ENCODE peak calls at places on chromosomes 13 and 19, in seven cellular contexts. One of them, this sample, is unnamed. For H3K27me3, the result is how much of the 10 kb centered on the place peaks cover.

GRCh38 chr19:39163621-39164020 is 33.1 kb upstream of the NCCRP1 start:
- DNase-seq in thoracic aorta: no peak
- DNase-seq in brain microvascular endothelial cell: no peak
- DNase-seq in right atrium auricular region: no peak
- DNase-seq in heart right ventricle: no peak
- DNase-seq in dorsolateral prefrontal cortex: no peak
- DNase-seq in adrenal gland: no peak
- DNase-seq in this sample: no peak

GRCh38 chr13:73467103-73467502 is 408.3 kb downstream of the KLF5 start:
- DNase-seq in thoracic aorta: no peak
- DNase-seq in brain microvascular endothelial cell: no peak
- DNase-seq in right atrium auricular region: no peak
- DNase-seq in heart right ventricle: no peak
- DNase-seq in dorsolateral prefrontal cortex: no peak
- DNase-seq in adrenal gland: no peak
- DNase-seq in this sample: no peak

GRCh38 chr13:97627566-97627965 is 193.6 kb downstream of the RAP2A start:
- DNase-seq in thoracic aorta: no peak
- DNase-seq in brain microvascular endothelial cell: peak
- DNase-seq in right atrium auricular region: peak
- DNase-seq in heart right ventricle: peak
- DNase-seq in dorsolateral prefrontal cortex: no peak
- DNase-seq in adrenal gland: peak
- DNase-seq in this sample: no peak

GRCh38 chr13:73138276-73138950 is 79.6 kb downstream of the KLF5 start:
- DNase-seq in thoracic aorta: no peak
- DNase-seq in brain microvascular endothelial cell: peak
- DNase-seq in right atrium auricular region: no peak
- DNase-seq in heart right ventricle: no peak
- DNase-seq in dorsolateral prefrontal cortex: no peak
- DNase-seq in adrenal gland: no peak
- DNase-seq in this sample: no peak

GRCh38 chr19:41327499-41328156 is 17.7 kb downstream of the CCDC97 start:
- DNase-seq in thoracic aorta: no peak
- DNase-seq in brain microvascular endothelial cell: no peak
- DNase-seq in right atrium auricular region: peak
- DNase-seq in heart right ventricle: peak
- DNase-seq in dorsolateral prefrontal cortex: no peak
- DNase-seq in adrenal gland: peak
- DNase-seq in this sample: peak

GRCh38 chr19:12778020-12778904 is 2.9 kb upstream of the HOOK2 start:
- DNase-seq in thoracic aorta: no peak
- DNase-seq in brain microvascular endothelial cell: peak
- DNase-seq in right atrium auricular region: peak
- DNase-seq in heart right ventricle: peak
- DNase-seq in dorsolateral prefrontal cortex: no peak
- DNase-seq in adrenal gland: peak
- DNase-seq in this sample: no peak

GRCh38 chr13:113637262-113638160 is 20.5 kb downstream of the ATP4B start:
- DNase-seq in thoracic aorta: no peak
- DNase-seq in brain microvascular endothelial cell: no peak
- DNase-seq in right atrium auricular region: no peak
- DNase-seq in heart right ventricle: no peak
- DNase-seq in dorsolateral prefrontal cortex: no peak
- DNase-seq in adrenal gland: no peak
- DNase-seq in this sample: no peak

GRCh38 chr19:39915101-39915847 is 19.2 kb downstream of the FCGBP start:
- DNase-seq in thoracic aorta: no peak
- DNase-seq in brain microvascular endothelial cell: no peak
- DNase-seq in right atrium auricular region: peak
- DNase-seq in heart right ventricle: no peak
- DNase-seq in dorsolateral prefrontal cortex: no peak
- DNase-seq in adrenal gland: no peak
- DNase-seq in this sample: no peak

GRCh38 chr19:42113641-42114348 is 18.5 kb downstream of the POU2F2 start:
- DNase-seq in thoracic aorta: no peak
- DNase-seq in brain microvascular endothelial cell: peak
- DNase-seq in right atrium auricular region: no peak
- DNase-seq in heart right ventricle: no peak
- DNase-seq in dorsolateral prefrontal cortex: no peak
- DNase-seq in adrenal gland: no peak
- DNase-seq in this sample: peak

GRCh38 chr19:19443902-19444693 is 38.6 kb downstream of the GATAD2A start:
- DNase-seq in thoracic aorta: no peak
- DNase-seq in brain microvascular endothelial cell: no peak
- DNase-seq in right atrium auricular region: no peak
- DNase-seq in heart right ventricle: no peak
- DNase-seq in dorsolateral prefrontal cortex: no peak
- DNase-seq in adrenal gland: no peak
- DNase-seq in this sample: no peak

GRCh38 chr13:20394506-20394905 is 131.2 kb downstream of the CRYL1 start:
- DNase-seq in thoracic aorta: no peak
- DNase-seq in brain microvascular endothelial cell: no peak
- DNase-seq in right atrium auricular region: peak
- DNase-seq in heart right ventricle: no peak
- DNase-seq in dorsolateral prefrontal cortex: no peak
- DNase-seq in adrenal gland: no peak
- DNase-seq in this sample: no peak

GRCh38 chr13:101139076-101139475 is 277.2 kb downstream of the NALCN start:
- DNase-seq in thoracic aorta: no peak
- DNase-seq in brain microvascular endothelial cell: no peak
- DNase-seq in right atrium auricular region: no peak
- DNase-seq in heart right ventricle: no peak
- DNase-seq in dorsolateral prefrontal cortex: no peak
- DNase-seq in adrenal gland: no peak
- DNase-seq in this sample: no peak

GRCh38 chr13:91574756-91575155 is 176.3 kb downstream of the GPC5 start:
- DNase-seq in thoracic aorta: no peak
- DNase-seq in brain microvascular endothelial cell: peak
- DNase-seq in right atrium auricular region: no peak
- DNase-seq in heart right ventricle: no peak
- DNase-seq in dorsolateral prefrontal cortex: no peak
- DNase-seq in adrenal gland: no peak
- DNase-seq in this sample: no peak

GRCh38 chr13:87698268-87698667 is 27.1 kb downstream of the SLITRK5 start:
- DNase-seq in thoracic aorta: no peak
- DNase-seq in brain microvascular endothelial cell: no peak
- DNase-seq in right atrium auricular region: no peak
- DNase-seq in heart right ventricle: no peak
- DNase-seq in dorsolateral prefrontal cortex: no peak
- DNase-seq in adrenal gland: no peak
- DNase-seq in this sample: no peak

GRCh38 chr13:104414771-104415170 is 1348.6 kb upstream of the SLC10A2 start:
- DNase-seq in thoracic aorta: no peak
- DNase-seq in brain microvascular endothelial cell: no peak
- DNase-seq in right atrium auricular region: no peak
- DNase-seq in heart right ventricle: no peak
- DNase-seq in dorsolateral prefrontal cortex: no peak
- DNase-seq in adrenal gland: no peak
- DNase-seq in this sample: no peak

GRCh38 chr19:53927745-53928144 is 18.7 kb downstream of the CACNG7 start:
- DNase-seq in thoracic aorta: no peak
- DNase-seq in brain microvascular endothelial cell: peak
- DNase-seq in right atrium auricular region: no peak
- DNase-seq in heart right ventricle: no peak
- DNase-seq in dorsolateral prefrontal cortex: no peak
- DNase-seq in adrenal gland: peak
- DNase-seq in this sample: no peak

GRCh38 chr13:21395953-21396352 is 63.1 kb downstream of the ZDHHC20 start:
- DNase-seq in thoracic aorta: no peak
- DNase-seq in brain microvascular endothelial cell: no peak
- DNase-seq in right atrium auricular region: no peak
- DNase-seq in heart right ventricle: no peak
- DNase-seq in dorsolateral prefrontal cortex: no peak
- DNase-seq in adrenal gland: no peak
- DNase-seq in this sample: no peak

GRCh38 chr13:47067296-47067695 is 170.4 kb upstream of the HTR2A start:
- DNase-seq in thoracic aorta: no peak
- DNase-seq in brain microvascular endothelial cell: no peak
- DNase-seq in right atrium auricular region: no peak
- DNase-seq in heart right ventricle: no peak
- DNase-seq in dorsolateral prefrontal cortex: no peak
- DNase-seq in adrenal gland: no peak
- DNase-seq in this sample: no peak

GRCh38 chr13:33518442-33518841 is 232.9 kb upstream of the STARD13 start:
- DNase-seq in thoracic aorta: no peak
- DNase-seq in brain microvascular endothelial cell: no peak
- DNase-seq in right atrium auricular region: no peak
- DNase-seq in heart right ventricle: no peak
- DNase-seq in dorsolateral prefrontal cortex: no peak
- DNase-seq in adrenal gland: no peak
- DNase-seq in this sample: no peak

GRCh38 chr19:16445238-16446107 is 26.3 kb downstream of the EPS15L1 start:
- DNase-seq in thoracic aorta: no peak
- DNase-seq in brain microvascular endothelial cell: no peak
- DNase-seq in right atrium auricular region: no peak
- DNase-seq in heart right ventricle: no peak
- DNase-seq in dorsolateral prefrontal cortex: no peak
- DNase-seq in adrenal gland: no peak
- DNase-seq in this sample: no peak

GRCh38 chr19:30229524-30230174 is 142.5 kb upstream of the ZNF536 start:
- DNase-seq in thoracic aorta: no peak
- DNase-seq in brain microvascular endothelial cell: peak
- DNase-seq in right atrium auricular region: no peak
- DNase-seq in heart right ventricle: no peak
- DNase-seq in dorsolateral prefrontal cortex: peak
- DNase-seq in adrenal gland: no peak
- DNase-seq in this sample: no peak
- H3K27me3 ChIP-seq in thoracic aorta: under half
- H3K27me3 ChIP-seq in brain microvascular endothelial cell: under half
- H3K27me3 ChIP-seq in right atrium auricular region: under half
- H3K27me3 ChIP-seq in heart right ventricle: under half
- H3K27me3 ChIP-seq in dorsolateral prefrontal cortex: under half
- H3K27me3 ChIP-seq in adrenal gland: under half
- H3K27me3 ChIP-seq in this sample: half or more

DNA sequence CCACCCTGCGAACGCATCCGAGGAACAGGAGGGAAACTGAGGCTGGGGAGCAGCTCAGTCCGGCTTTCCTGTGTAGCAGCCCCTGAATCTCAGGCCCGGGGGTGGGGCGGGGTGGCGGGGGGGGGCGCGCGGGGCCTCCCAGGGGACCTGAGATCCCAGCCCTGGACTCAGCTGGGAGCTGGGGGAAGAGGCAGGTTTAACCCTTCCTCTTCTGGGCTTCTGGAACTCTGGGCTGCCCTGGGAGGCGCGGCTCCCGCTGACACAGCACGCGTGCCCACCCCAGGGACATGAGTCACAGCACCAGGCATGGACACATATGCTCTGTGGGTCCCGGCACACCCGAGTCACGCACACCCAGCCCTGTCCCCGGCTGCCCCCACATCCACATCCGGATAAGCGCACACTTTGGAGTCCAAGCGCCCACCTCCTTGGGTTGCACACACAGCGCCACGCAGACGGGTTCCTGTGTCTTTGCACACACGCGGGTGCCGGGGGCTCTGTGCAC is 3.5 kb upstream of the CIRBP start:
- DNase-seq in thoracic aorta: peak
- DNase-seq in brain microvascular endothelial cell: peak
- DNase-seq in right atrium auricular region: peak
- DNase-seq in heart right ventricle: peak
- DNase-seq in dorsolateral prefrontal cortex: no peak
- DNase-seq in adrenal gland: peak
- DNase-seq in this sample: no peak
- H3K4me3 ChIP-seq in thoracic aorta: peak
- H3K4me3 ChIP-seq in brain microvascular endothelial cell: peak
- H3K4me3 ChIP-seq in right atrium auricular region: peak
- H3K4me3 ChIP-seq in heart right ventricle: peak
- H3K4me3 ChIP-seq in dorsolateral prefrontal cortex: peak
- H3K4me3 ChIP-seq in adrenal gland: peak
- H3K4me3 ChIP-seq in this sample: peak

DNA sequence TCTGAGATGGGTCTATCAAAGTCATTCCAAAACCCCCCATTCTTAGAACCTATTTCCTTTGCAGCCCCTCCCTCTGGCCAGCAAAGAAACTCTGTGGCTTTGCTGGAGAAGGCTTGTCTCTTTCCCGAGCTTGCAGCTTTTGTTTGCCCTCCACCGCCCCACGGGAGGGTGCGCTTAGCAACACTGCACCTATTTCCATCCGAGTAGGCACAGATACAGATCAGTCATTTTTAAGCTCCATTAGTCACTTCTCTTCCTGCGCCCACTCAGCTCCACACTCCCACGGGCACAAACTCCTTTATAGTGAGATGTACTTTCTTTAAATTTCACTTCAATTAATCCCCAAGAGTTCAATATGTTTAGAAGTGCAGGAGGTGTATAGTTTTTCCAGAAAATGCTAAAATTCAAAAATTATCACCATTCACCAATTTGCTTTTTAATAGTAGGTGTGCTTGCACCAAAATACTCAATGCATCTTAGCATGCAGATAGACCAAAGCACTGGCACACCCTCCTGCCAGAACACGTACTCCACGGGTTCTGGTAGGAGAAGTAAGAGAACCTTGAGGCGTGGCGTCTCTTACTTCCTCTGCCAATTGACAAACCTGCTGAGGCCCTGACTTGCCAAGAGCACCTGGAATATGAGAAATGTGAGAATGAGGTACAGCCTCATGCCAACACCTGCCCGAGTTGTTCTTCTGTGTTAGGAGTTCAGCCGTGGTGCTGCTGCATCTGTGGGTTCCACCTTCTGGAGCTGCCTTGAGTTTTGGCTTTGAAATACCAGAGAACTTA is 183.7 kb downstream of the TEX29 start:
- DNase-seq in thoracic aorta: no peak
- DNase-seq in brain microvascular endothelial cell: no peak
- DNase-seq in right atrium auricular region: no peak
- DNase-seq in heart right ventricle: no peak
- DNase-seq in dorsolateral prefrontal cortex: no peak
- DNase-seq in adrenal gland: no peak
- DNase-seq in this sample: no peak
- H3K27me3 ChIP-seq in thoracic aorta: under half
- H3K27me3 ChIP-seq in brain microvascular endothelial cell: under half
- H3K27me3 ChIP-seq in right atrium auricular region: under half
- H3K27me3 ChIP-seq in heart right ventricle: under half
- H3K27me3 ChIP-seq in dorsolateral prefrontal cortex: under half
- H3K27me3 ChIP-seq in adrenal gland: under half
- H3K27me3 ChIP-seq in this sample: under half

DNA sequence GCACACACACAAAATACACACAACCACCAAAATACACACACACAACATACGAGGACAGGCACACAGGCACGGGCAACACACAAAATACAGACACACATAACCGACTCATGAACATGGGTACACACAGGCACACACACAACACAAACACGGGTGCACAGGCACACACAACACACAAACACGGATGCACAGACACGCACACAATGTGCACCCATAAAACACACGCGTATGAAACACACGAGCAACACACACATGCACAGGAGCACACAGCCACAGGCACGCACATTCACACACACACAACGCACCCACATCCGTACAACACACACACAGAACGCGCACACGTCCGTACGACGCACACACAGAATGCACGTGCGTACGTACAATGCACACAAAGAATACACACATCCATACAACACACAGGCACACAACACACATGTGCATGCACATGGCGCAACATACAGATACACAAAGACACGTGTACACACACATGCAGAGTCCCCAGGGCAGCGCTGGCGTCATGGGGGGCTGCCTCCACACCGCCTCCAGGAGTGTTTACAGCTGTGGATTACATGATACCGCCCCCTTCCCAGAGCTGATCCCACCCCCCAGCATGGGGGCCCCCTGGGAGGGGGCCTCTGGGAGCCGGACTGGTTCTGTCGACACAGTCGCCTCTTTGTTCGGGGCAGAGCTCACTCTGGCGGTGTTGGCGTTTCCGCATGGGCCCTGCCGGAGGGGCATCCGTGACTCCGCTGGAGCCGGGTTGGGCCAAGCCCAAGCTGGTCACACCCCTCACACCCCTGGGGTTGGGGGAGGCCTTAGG is 2.9 kb downstream of the SBNO2 start:
- DNase-seq in thoracic aorta: no peak
- DNase-seq in brain microvascular endothelial cell: no peak
- DNase-seq in right atrium auricular region: no peak
- DNase-seq in heart right ventricle: no peak
- DNase-seq in dorsolateral prefrontal cortex: no peak
- DNase-seq in adrenal gland: no peak
- DNase-seq in this sample: peak
- H3K4me3 ChIP-seq in thoracic aorta: no peak
- H3K4me3 ChIP-seq in brain microvascular endothelial cell: no peak
- H3K4me3 ChIP-seq in right atrium auricular region: no peak
- H3K4me3 ChIP-seq in heart right ventricle: no peak
- H3K4me3 ChIP-seq in dorsolateral prefrontal cortex: peak
- H3K4me3 ChIP-seq in adrenal gland: peak
- H3K4me3 ChIP-seq in this sample: peak

This sample was measured in RWPE2.